ENCODE peak calls at places on chromosomes 16 and 17, in six cellular contexts. One of them, this sample, is unnamed.

GRCh38 chr16:68463904-68464303 is 15.6 kb upstream of the SMPD3 start:
- DNase-seq in T follicular helper cell: no peak
- DNase-seq in activated gamma-delta T cell treated with Interleukin-2 at 50 U/mL for 16 hours: no peak
- DNase-seq in SK-N-MC: no peak
- DNase-seq in NCI-H1092 treated with DMSO at 0.1 percent for 48 hours: no peak
- DNase-seq in kidney tubule cell: no peak
- DNase-seq in this sample: no peak

GRCh38 chr16:84633622-84634021 is 14.7 kb upstream of the KLHL36 start:
- DNase-seq in activated gamma-delta T cell treated with Interleukin-2 at 50 U/mL for 16 hours: no peak
- DNase-seq in T follicular helper cell: no peak
- DNase-seq in SK-N-MC: no peak
- DNase-seq in kidney tubule cell: no peak
- DNase-seq in NCI-H1092 treated with DMSO at 0.1 percent for 48 hours: peak
- DNase-seq in this sample: no peak

GRCh38 chr16:57297856-57298255 is 13.4 kb upstream of the PLLP start:
- DNase-seq in T follicular helper cell: peak
- DNase-seq in activated gamma-delta T cell treated with Interleukin-2 at 50 U/mL for 16 hours: peak
- DNase-seq in NCI-H1092 treated with DMSO at 0.1 percent for 48 hours: no peak
- DNase-seq in kidney tubule cell: no peak
- DNase-seq in SK-N-MC: no peak
- DNase-seq in this sample: no peak

GRCh38 chr17:47717845-47718621 is 15.0 kb upstream of the TBX21 start:
- DNase-seq in T follicular helper cell: no peak
- DNase-seq in SK-N-MC: no peak
- DNase-seq in kidney tubule cell: peak
- DNase-seq in activated gamma-delta T cell treated with Interleukin-2 at 50 U/mL for 16 hours: no peak
- DNase-seq in NCI-H1092 treated with DMSO at 0.1 percent for 48 hours: peak
- DNase-seq in this sample: peak

GRCh38 chr17:74713199-74713755 is 554 bp upstream of the CD300LF start:
- DNase-seq in SK-N-MC: no peak
- DNase-seq in T follicular helper cell: no peak
- DNase-seq in NCI-H1092 treated with DMSO at 0.1 percent for 48 hours: no peak
- DNase-seq in activated gamma-delta T cell treated with Interleukin-2 at 50 U/mL for 16 hours: no peak
- DNase-seq in kidney tubule cell: no peak
- DNase-seq in this sample: no peak

GRCh38 chr17:74860229-74860998 is 729 bp upstream of the GRIN2C start:
- DNase-seq in activated gamma-delta T cell treated with Interleukin-2 at 50 U/mL for 16 hours: no peak
- DNase-seq in kidney tubule cell: no peak
- DNase-seq in SK-N-MC: no peak
- DNase-seq in NCI-H1092 treated with DMSO at 0.1 percent for 48 hours: no peak
- DNase-seq in T follicular helper cell: no peak
- DNase-seq in this sample: no peak

GRCh38 chr17:83203472-83204221 is 124.2 kb downstream of the METRNL start:
- DNase-seq in SK-N-MC: no peak
- DNase-seq in kidney tubule cell: no peak
- DNase-seq in activated gamma-delta T cell treated with Interleukin-2 at 50 U/mL for 16 hours: no peak
- DNase-seq in NCI-H1092 treated with DMSO at 0.1 percent for 48 hours: no peak
- DNase-seq in T follicular helper cell: no peak
- DNase-seq in this sample: no peak

GRCh38 chr16:28192811-28193529 is 18.8 kb downstream of the XPO6 start:
- DNase-seq in NCI-H1092 treated with DMSO at 0.1 percent for 48 hours: no peak
- DNase-seq in kidney tubule cell: no peak
- DNase-seq in SK-N-MC: no peak
- DNase-seq in activated gamma-delta T cell treated with Interleukin-2 at 50 U/mL for 16 hours: peak
- DNase-seq in T follicular helper cell: peak
- DNase-seq in this sample: no peak

GRCh38 chr17:74150428-74151025 is 53.0 kb upstream of the RPL38 start:
- DNase-seq in kidney tubule cell: peak
- DNase-seq in SK-N-MC: no peak
- DNase-seq in activated gamma-delta T cell treated with Interleukin-2 at 50 U/mL for 16 hours: no peak
- DNase-seq in NCI-H1092 treated with DMSO at 0.1 percent for 48 hours: no peak
- DNase-seq in T follicular helper cell: no peak
- DNase-seq in this sample: no peak

GRCh38 chr17:50845260-50846147 is 10.1 kb downstream of the WFIKKN2 start:
- DNase-seq in kidney tubule cell: peak
- DNase-seq in NCI-H1092 treated with DMSO at 0.1 percent for 48 hours: no peak
- DNase-seq in T follicular helper cell: no peak
- DNase-seq in SK-N-MC: no peak
- DNase-seq in activated gamma-delta T cell treated with Interleukin-2 at 50 U/mL for 16 hours: no peak
- DNase-seq in this sample: peak

GRCh38 chr16:87252269-87252970 is 64.8 kb downstream of the C16orf95 start:
- DNase-seq in activated gamma-delta T cell treated with Interleukin-2 at 50 U/mL for 16 hours: no peak
- DNase-seq in NCI-H1092 treated with DMSO at 0.1 percent for 48 hours: no peak
- DNase-seq in T follicular helper cell: no peak
- DNase-seq in kidney tubule cell: no peak
- DNase-seq in SK-N-MC: no peak
- DNase-seq in this sample: peak

GRCh38 chr17:78497115-78497540 is 80.1 kb downstream of the DNAH17 start:
- DNase-seq in T follicular helper cell: peak
- DNase-seq in activated gamma-delta T cell treated with Interleukin-2 at 50 U/mL for 16 hours: peak
- DNase-seq in kidney tubule cell: peak
- DNase-seq in SK-N-MC: peak
- DNase-seq in NCI-H1092 treated with DMSO at 0.1 percent for 48 hours: peak
- DNase-seq in this sample: peak